ENCODE peak calls at places on chromosomes 3 and 15, in five cellular contexts. X is right lobe of liver, Q is nephron progenitor cell, D is esophagus squamous epithelium, F is WTC11. M is an unnamed sample.
A peak's percentile ranks its signal among the peaks of the same experiment; 100 is the strongest.

GRCh38 chr15:32718822-32719716 is 1.3 kb downstream of the GREM1 start:
- DNase-seq in X (peak; percentile 74), Q (peak; percentile 61), D (no peak), F (peak; percentile 40), M (no peak)

GRCh38 chr3:194253270-194253669 is 97.9 kb downstream of the CPN2 start:
- DNase-seq in X (no peak), Q (no peak), D (no peak), F (no peak), M (no peak)

GRCh38 chr3:142726017-142726416 is 2.2 kb downstream of the TRPC1 start:
- DNase-seq in X (no peak), Q (no peak), D (no peak), F (no peak), M (no peak)

GRCh38 chr3:177263615-177264365 is 66.5 kb upstream of the TBL1XR1 start:
- DNase-seq in X (no peak), Q (no peak), D (no peak), F (no peak), M (no peak)

GRCh38 chr3:52190294-52190841 is 7.6 kb upstream of the ALAS1 start:
- DNase-seq in X (no peak), Q (no peak), D (no peak), F (no peak), M (no peak)

GRCh38 chr15:56817266-56817665 is 84.0 kb upstream of the ZNF280D start:
- DNase-seq in X (no peak), Q (no peak), D (no peak), F (no peak), M (no peak)

GRCh38 chr3:98901032-98901464 is 447 bp downstream of the DCBLD2 start:
- DNase-seq in X (peak; percentile 58), Q (peak; percentile 68), D (no peak), F (peak; percentile 70), M (no peak)

GRCh38 chr3:30097022-30097650 is 509.3 kb upstream of the TGFBR2 start:
- DNase-seq in X (no peak), Q (no peak), D (no peak), F (no peak), M (no peak)

GRCh38 chr15:69854521-69855171 is 243.1 kb downstream of the TLE3 start:
- DNase-seq in X (no peak), Q (no peak), D (no peak), F (no peak), M (no peak)

GRCh38 chr15:101652098-101652782 is at the start of gene TM2D3:
- DNase-seq in X (peak; percentile 95), Q (peak; percentile 97), D (peak; percentile 56), F (peak; percentile 91), M (peak; percentile 75)

GRCh38 chr15:72758195-72758594 is 25.4 kb downstream of the ADPGK start:
- DNase-seq in X (no peak), Q (no peak), D (no peak), F (no peak), M (no peak)

GRCh38 chr3:194556086-194557056 is 69.6 kb upstream of the ATP13A3 start:
- DNase-seq in X (no peak), Q (no peak), D (no peak), F (no peak), M (no peak)

GRCh38 chr3:133424937-133425869 is 25.3 kb downstream of the BFSP2 start:
- DNase-seq in X (no peak), Q (no peak), D (no peak), F (no peak), M (no peak)

GRCh38 chr15:63729115-63729884 is 104.4 kb downstream of the HERC1 start:
- DNase-seq in X (no peak), Q (no peak), D (no peak), F (no peak), M (no peak)

GRCh38 chr3:125192190-125193035 is 20.1 kb downstream of the SLC12A8 start:
- DNase-seq in X (no peak), Q (no peak), D (no peak), F (peak; percentile 55), M (no peak)

DNA sequence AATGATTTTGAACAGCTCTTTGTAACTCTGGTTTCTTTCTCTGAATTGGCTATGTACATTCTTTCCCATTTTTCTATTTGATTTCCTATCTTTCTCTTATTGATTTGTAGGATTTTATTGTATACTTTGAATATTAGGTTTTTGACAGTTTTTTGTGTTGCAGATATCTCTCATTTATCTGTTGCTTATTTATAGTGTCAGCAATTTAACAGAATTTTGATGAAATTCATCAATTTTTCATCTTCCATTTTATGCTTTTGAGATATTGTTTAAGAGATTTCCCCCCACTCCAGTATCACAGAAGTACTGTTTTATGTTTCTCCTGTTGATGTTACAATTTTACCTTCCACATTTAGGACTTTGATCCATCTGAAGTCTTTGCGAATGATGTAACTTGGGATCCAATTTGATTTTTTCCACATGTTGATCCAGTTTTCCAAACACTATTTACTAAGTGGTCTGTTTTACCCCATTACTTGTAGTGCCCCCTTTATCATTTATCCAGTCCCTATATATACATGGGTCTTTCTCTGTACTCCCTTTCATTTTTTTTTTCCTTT is 46.1 kb downstream of the XYLB start:
- DNase-seq in X (no peak), Q (no peak), D (no peak), F (no peak), M (no peak)
- TF ChIP-seq CTCF in X (no peak), Q (no peak), D (no peak), F (no peak), M (no peak)

DNA sequence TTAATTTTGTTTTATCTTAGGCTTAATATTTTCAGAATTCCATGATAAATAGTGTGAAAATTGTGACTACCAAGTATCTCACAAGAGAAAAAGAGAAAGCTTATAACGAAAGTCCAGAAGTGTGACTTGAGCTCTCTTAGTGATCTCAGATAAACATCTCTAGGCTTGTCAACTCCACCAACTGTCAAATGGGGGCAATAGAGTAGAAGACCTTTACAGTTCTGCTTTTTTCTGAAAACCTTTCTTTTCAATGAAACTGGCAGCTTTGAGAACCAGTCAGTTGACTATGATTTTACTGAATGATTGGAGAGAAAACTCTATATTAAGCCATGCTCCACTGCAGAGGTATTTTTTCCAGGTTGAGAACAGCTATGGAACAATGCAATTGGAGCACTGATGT is 119.2 kb upstream of the TP63 start:
- DNase-seq in X (no peak), Q (no peak), D (no peak), F (no peak), M (no peak)
- TF ChIP-seq CTCF in X (no peak), Q (no peak), D (no peak), F (no peak), M (no peak)

DNA sequence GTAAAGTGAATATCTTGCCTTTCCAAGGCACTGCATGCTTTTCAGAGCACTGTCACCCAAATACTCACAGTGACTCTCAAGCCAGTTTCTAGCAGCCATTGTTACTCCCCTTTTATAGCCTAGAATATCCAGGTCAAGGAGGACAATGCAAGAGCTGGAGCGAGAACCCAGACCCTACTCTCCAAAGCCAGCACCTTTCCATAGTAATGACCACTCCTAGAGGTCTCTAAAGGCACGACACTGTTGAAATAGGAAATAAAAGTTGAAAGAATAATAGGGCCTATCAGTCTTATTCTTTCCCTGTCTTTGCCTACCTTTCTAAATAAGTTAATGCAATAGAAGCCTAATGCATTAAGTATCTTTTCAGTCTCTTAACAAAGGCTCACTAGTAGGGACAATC is 33.6 kb upstream of the DUT start:
- DNase-seq in X (no peak), Q (no peak), D (no peak), F (no peak), M (no peak)
- TF ChIP-seq CTCF in X (no peak), Q (no peak), D (no peak), F (no peak), M (no peak)

GRCh38 chr15:42094512-42094963 is at the start of gene PLA2G4D:
- DNase-seq in X (no peak), Q (no peak), D (no peak), F (no peak), M (no peak)
- TF ChIP-seq CTCF in X (no peak), Q (no peak), D (no peak), F (no peak), M (no peak)

DNA sequence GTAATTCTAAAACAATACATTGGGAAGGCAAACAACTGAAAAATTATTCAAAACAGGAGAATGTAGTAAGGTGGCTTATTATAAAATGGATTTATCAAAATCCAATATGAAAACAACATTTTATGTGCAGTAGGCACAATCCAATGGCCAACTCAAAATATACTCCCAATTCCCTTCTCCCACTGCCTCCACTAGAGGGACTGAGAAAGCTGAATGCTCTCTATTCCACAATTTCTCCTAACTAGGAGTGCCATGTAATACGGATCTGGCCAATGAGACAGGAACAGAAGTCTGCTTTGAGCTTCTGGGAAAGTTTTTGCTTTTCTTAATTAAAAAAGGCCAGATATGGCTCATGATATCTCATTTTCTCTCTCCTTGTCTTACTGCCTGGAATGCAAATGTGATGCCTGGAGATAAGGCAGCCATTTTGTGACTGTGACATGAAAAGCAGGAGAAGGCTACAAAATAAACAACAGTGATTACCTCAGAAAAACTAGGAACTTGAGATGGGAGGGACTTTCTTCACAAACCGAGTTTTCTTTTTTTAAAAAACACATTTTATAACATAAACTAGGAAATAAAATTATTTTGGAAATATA is 18.8 kb upstream of the VGLL4 start:
- DNase-seq in X (no peak), Q (no peak), D (no peak), F (no peak), M (no peak)
- TF ChIP-seq CTCF in X (peak; percentile 19), Q (no peak), D (no peak), F (peak; percentile 14), M (peak; percentile 12)

GRCh38 chr3:148408667-148409066 is 289.0 kb upstream of the AGTR1 start:
- DNase-seq in X (no peak), Q (no peak), D (no peak), F (no peak), M (no peak)
- TF ChIP-seq CTCF in X (no peak), Q (no peak), D (no peak), F (no peak), M (no peak)